ENCODE peak calls at places on chromosomes 5 and 9, in nine cellular contexts. M is pancreas; G is BE2C; L is CD8-positive, alpha-beta T cell; Z is ovary; B is Peyer's patch; Y is iPS DF 6.9; H is spleen; U is right cardiac atrium. P is an unnamed sample.

GRCh38 chr9:20980713-20981481 is 50.5 kb downstream of the HACD4 start:
- DNase-seq in M (no peak), G (no peak), L (no peak), Z (no peak), B (no peak), Y (no peak), H (no peak), U (no peak), P (no peak)

GRCh38 chr5:38253759-38254158 is 4.6 kb upstream of the EGFLAM start:
- DNase-seq in M (no peak), G (no peak), L (no peak), Z (no peak), B (no peak), Y (no peak), H (no peak), U (no peak), P (no peak)

GRCh38 chr5:96565843-96566242 is 96.3 kb upstream of the CAST start:
- DNase-seq in M (no peak), G (no peak), L (no peak), Z (no peak), B (no peak), Y (no peak), H (no peak), U (no peak), P (no peak)

GRCh38 chr5:60960591-60960990 is 15.6 kb downstream of the NDUFAF2 start:
- DNase-seq in M (no peak), G (no peak), L (no peak), Z (no peak), B (no peak), Y (no peak), H (no peak), U (no peak), P (no peak)

GRCh38 chr5:172114875-172115422 is 73.1 kb downstream of the STK10 start:
- DNase-seq in M (peak; percentile 64), G (no peak), L (peak; percentile 63), Z (no peak), B (no peak), Y (no peak), H (peak; percentile 93), U (peak; percentile 85), P (no peak)

GRCh38 chr9:13810510-13810909 is 503.4 kb downstream of the NFIB start:
- DNase-seq in M (no peak), G (no peak), L (no peak), Z (no peak), B (no peak), Y (no peak), H (no peak), U (no peak), P (no peak)

GRCh38 chr5:965604-966344 is 42.8 kb upstream of the NKD2 start:
- DNase-seq in M (no peak), G (no peak), L (no peak), Z (no peak), B (no peak), Y (no peak), H (peak; percentile 67), U (no peak), P (no peak)

GRCh38 chr5:141558150-141558549 is 60.6 kb downstream of the DIAPH1 start:
- DNase-seq in M (no peak), G (no peak), L (no peak), Z (no peak), B (no peak), Y (no peak), H (no peak), U (no peak), P (no peak)

GRCh38 chr9:107215381-107215780 is 67.7 kb upstream of the RAD23B start:
- DNase-seq in M (no peak), G (no peak), L (no peak), Z (no peak), B (no peak), Y (no peak), H (no peak), U (no peak), P (no peak)

GRCh38 chr9:10678790-10679189 is 66.0 kb upstream of the PTPRD start:
- DNase-seq in M (no peak), G (no peak), L (no peak), Z (no peak), B (no peak), Y (no peak), H (no peak), U (no peak), P (no peak)

GRCh38 chr5:139885857-139886208 is 90.2 kb downstream of the PSD2 start:
- DNase-seq in M (no peak), G (no peak), L (no peak), Z (no peak), B (no peak), Y (no peak), H (no peak), U (no peak), P (no peak)

GRCh38 chr9:91354846-91355245 is 6.9 kb downstream of the AUH start:
- DNase-seq in M (no peak), G (no peak), L (no peak), Z (no peak), B (no peak), Y (no peak), H (no peak), U (no peak), P (no peak)

GRCh38 chr9:93600504-93600903 is 24.1 kb downstream of the PHF2 start:
- DNase-seq in M (no peak), G (no peak), L (no peak), Z (no peak), B (no peak), Y (no peak), H (peak; percentile 73), U (no peak), P (no peak)

GRCh38 chr9:79663299-79663698 is 91.5 kb downstream of the TLE4 start:
- DNase-seq in M (no peak), G (no peak), L (no peak), Z (no peak), B (no peak), Y (no peak), H (no peak), U (no peak), P (peak; percentile 23)

GRCh38 chr9:109905472-109905871 is 125.5 kb downstream of the PALM2AKAP2 start:
- DNase-seq in M (no peak), G (no peak), L (no peak), Z (no peak), B (no peak), Y (no peak), H (no peak), U (no peak), P (no peak)

GRCh38 chr9:109906766-109907382 is 126.9 kb downstream of the PALM2AKAP2 start:
- DNase-seq in M (no peak), G (no peak), L (no peak), Z (no peak), B (no peak), Y (no peak), H (no peak), U (no peak), P (no peak)

GRCh38 chr9:109907400-109907799 is 127.4 kb downstream of the PALM2AKAP2 start:
- DNase-seq in M (no peak), G (no peak), L (no peak), Z (peak; percentile 37), B (no peak), Y (no peak), H (no peak), U (peak; percentile 67), P (no peak)

GRCh38 chr9:109908459-109909390 is 128.7 kb downstream of the PALM2AKAP2 start:
- DNase-seq in M (no peak), G (no peak), L (no peak), Z (no peak), B (no peak), Y (no peak), H (no peak), U (no peak), P (no peak)

GRCh38 chr9:109907810-109908458 is 127.9 kb downstream of the PALM2AKAP2 start:
- DNase-seq in M (no peak), G (no peak), L (no peak), Z (no peak), B (no peak), Y (no peak), H (no peak), U (no peak), P (no peak)
- H3K4me1 ChIP-seq in M (no peaks in the 10 kb centered on the region), G (no peaks in the 10 kb centered on the region), L (no peaks in the 10 kb centered on the region), Z (peaks cover 5% of the 10 kb centered on the region), B (no peaks in the 10 kb centered on the region), Y (peaks cover 2% of the 10 kb centered on the region), H (peaks cover 62% of the 10 kb centered on the region), U (peaks cover 7% of the 10 kb centered on the region), P (no peaks in the 10 kb centered on the region)

GRCh38 chr9:134381671-134382505 is 55.6 kb downstream of the RXRA start:
- DNase-seq in M (no peak), G (no peak), L (peak; percentile 59), Z (no peak), B (peak; percentile 64), Y (no peak), H (peak; percentile 92), U (peak; percentile 81), P (no peak)

GRCh38 chr9:134379774-134380431 is 53.6 kb downstream of the RXRA start:
- DNase-seq in M (no peak), G (peak; percentile 51), L (no peak), Z (no peak), B (no peak), Y (no peak), H (no peak), U (no peak), P (no peak)

GRCh38 chr9:134383148-134383547 is 56.9 kb downstream of the RXRA start:
- DNase-seq in M (no peak), G (no peak), L (no peak), Z (no peak), B (no peak), Y (no peak), H (no peak), U (no peak), P (no peak)

GRCh38 chr9:134382733-134383132 is 56.5 kb downstream of the RXRA start:
- DNase-seq in M (no peak), G (no peak), L (no peak), Z (no peak), B (peak; percentile 90), Y (no peak), H (no peak), U (no peak), P (no peak)

DNA sequence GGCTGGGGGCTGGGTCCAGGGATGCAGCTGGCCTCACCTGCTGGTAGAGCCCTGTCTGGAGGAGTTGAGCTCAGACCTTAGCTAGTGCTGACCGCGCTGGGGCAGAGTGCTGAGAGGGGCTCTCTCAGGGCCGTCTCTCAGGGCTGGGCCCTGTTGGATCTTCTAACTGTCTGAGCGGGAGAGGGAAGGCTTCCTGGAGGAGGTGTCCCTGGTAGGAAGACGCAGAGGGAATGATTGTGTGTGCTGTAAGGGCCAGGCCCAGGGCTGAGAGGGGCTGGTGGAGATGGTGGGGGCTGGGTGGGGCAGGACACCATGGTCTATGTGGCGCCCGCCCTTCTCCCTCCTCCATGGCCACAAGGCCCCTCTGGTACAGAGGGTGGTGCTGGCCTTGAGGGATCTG is 55.0 kb downstream of the RXRA start:
- DNase-seq in M (no peak), G (no peak), L (no peak), Z (no peak), B (no peak), Y (no peak), H (no peak), U (no peak), P (no peak)
- H3K4me1 ChIP-seq in M (peaks cover 33% of the 10 kb centered on the region), G (peaks cover 29% of the 10 kb centered on the region), L (peaks cover 29% of the 10 kb centered on the region), Z (peaks cover 62% of the 10 kb centered on the region), B (peaks cover 10% of the 10 kb centered on the region), Y (peaks cover 2% of the 10 kb centered on the region), H (peaks cover 100% of the 10 kb centered on the region), U (peaks cover 58% of the 10 kb centered on the region), P (no peaks in the 10 kb centered on the region)

GRCh38 chr5:112390327-112390726 is 28.8 kb downstream of the EPB41L4A start:
- DNase-seq in M (peak; percentile 19), G (no peak), L (no peak), Z (no peak), B (peak; percentile 51), Y (no peak), H (no peak), U (no peak), P (peak; percentile 9)
- H3K4me1 ChIP-seq in M (no peaks in the 10 kb centered on the region), G (no peaks in the 10 kb centered on the region), L (no peaks in the 10 kb centered on the region), Z (no peaks in the 10 kb centered on the region), B (no peaks in the 10 kb centered on the region), Y (no peaks in the 10 kb centered on the region), H (no peaks in the 10 kb centered on the region), U (peaks cover 2% of the 10 kb centered on the region), P (no peaks in the 10 kb centered on the region)

GRCh38 chr9:130448771-130449170 is 4.0 kb downstream of the ASS1 start:
- DNase-seq in M (no peak), G (no peak), L (no peak), Z (no peak), B (no peak), Y (no peak), H (no peak), U (peak; percentile 29), P (no peak)
- H3K4me1 ChIP-seq in M (peaks cover 24% of the 10 kb centered on the region), G (peaks cover 57% of the 10 kb centered on the region), L (no peaks in the 10 kb centered on the region), Z (peaks cover 51% of the 10 kb centered on the region), B (peaks cover 12% of the 10 kb centered on the region), Y (peaks cover 25% of the 10 kb centered on the region), H (peaks cover 80% of the 10 kb centered on the region), U (peaks cover 31% of the 10 kb centered on the region), P (peaks cover 46% of the 10 kb centered on the region)

P was measured in HAP-1.